ENCODE peak calls at places on chromosomes 6 and 20, in four cellular contexts. G is CD4-positive, alpha-beta T cell; E is choroid plexus epithelial cell; Q is CD8-positive, alpha-beta T cell. H is an unnamed sample.

GRCh38 chr6:151475653-151476523 is 17.9 kb upstream of the CCDC170 start:
- DNase-seq in G (peak), E (peak), Q (peak), H (no peak)

GRCh38 chr6:165762125-165762524 is 99.1 kb upstream of the PDE10A start:
- DNase-seq in G (no peak), E (no peak), Q (no peak), H (no peak)

GRCh38 chr20:35108921-35109320 is 16.3 kb upstream of the TRPC4AP start:
- DNase-seq in G (no peak), E (no peak), Q (no peak), H (no peak)

GRCh38 chr6:35016417-35017221 is 124.5 kb downstream of the TCP11 start:
- DNase-seq in G (no peak), E (peak), Q (no peak), H (no peak)

GRCh38 chr20:12535770-12536169 is 473.0 kb upstream of the SPTLC3 start:
- DNase-seq in G (no peak), E (no peak), Q (no peak), H (no peak)

GRCh38 chr6:112040933-112041332 is 13.0 kb upstream of the CCN6 start:
- DNase-seq in G (no peak), E (no peak), Q (no peak), H (no peak)

GRCh38 chr6:47646689-47647088 is 51.7 kb upstream of the ADGRF4 start:
- DNase-seq in G (no peak), E (no peak), Q (no peak), H (no peak)

GRCh38 chr20:61882716-61883615 is 182.7 kb downstream of the TAF4 start:
- DNase-seq in G (no peak), E (no peak), Q (no peak), H (no peak)

GRCh38 chr6:11217360-11218076 is 14.9 kb downstream of the NEDD9 start:
- DNase-seq in G (no peak), E (no peak), Q (no peak), H (no peak)

GRCh38 chr6:151209071-151209831 is 30.5 kb upstream of the AKAP12 start:
- DNase-seq in G (no peak), E (peak), Q (no peak), H (no peak)

GRCh38 chr6:46940433-46941226 is 18.9 kb upstream of the ADGRF5 start:
- DNase-seq in G (no peak), E (no peak), Q (no peak), H (no peak)

GRCh38 chr6:44030812-44031454 is 96.3 kb downstream of the MRPL14 start:
- DNase-seq in G (no peak), E (no peak), Q (no peak), H (no peak)

GRCh38 chr6:31945507-31946369 is at the start of gene CFB:
- DNase-seq in G (no peak), E (peak), Q (no peak), H (no peak)

GRCh38 chr6:146874278-146875018 is 275.7 kb downstream of the ADGB start:
- DNase-seq in G (no peak), E (no peak), Q (no peak), H (no peak)

GRCh38 chr20:4601630-4602296 is 119.9 kb upstream of the PRND start:
- DNase-seq in G (no peak), E (no peak), Q (no peak), H (no peak)

GRCh38 chr6:37021356-37022129 is 16.1 kb downstream of the FGD2 start:
- DNase-seq in G (peak), E (peak), Q (peak), H (no peak)

GRCh38 chr6:94651239-94651638 is 926.1 kb upstream of the MANEA start:
- DNase-seq in G (no peak), E (no peak), Q (no peak), H (no peak)

GRCh38 chr20:51656726-51657260 is 111.4 kb downstream of the ATP9A start:
- DNase-seq in G (no peak), E (no peak), Q (no peak), H (no peak)

GRCh38 chr20:14477125-14477524 is 139.7 kb upstream of the FLRT3 start:
- DNase-seq in G (no peak), E (peak), Q (no peak), H (no peak)

GRCh38 chr6:31834367-31834703 is 6.8 kb downstream of the HSPA1B start:
- DNase-seq in G (no peak), E (peak), Q (peak), H (peak)

GRCh38 chr6:93550551-93551276 is 131.4 kb upstream of the EPHA7 start:
- DNase-seq in G (no peak), E (no peak), Q (no peak), H (no peak)

GRCh38 chr6:129434091-129434490 is 275.9 kb downstream of the ARHGAP18 start:
- DNase-seq in G (no peak), E (no peak), Q (no peak), H (no peak)

GRCh38 chr20:46023148-46023484 is 5.9 kb upstream of the SLC12A5 start:
- DNase-seq in G (no peak), E (no peak), Q (no peak), H (no peak)

GRCh38 chr6:11389977-11390376 is 147.6 kb upstream of the TMEM170B start:
- DNase-seq in G (no peak), E (no peak), Q (no peak), H (no peak)

GRCh38 chr6:29589423-29590048 is 4.6 kb downstream of the OR2H2 start:
- DNase-seq in G (peak), E (peak), Q (peak), H (no peak)

GRCh38 chr6:53922571-53922981 is 127.8 kb downstream of the LRRC1 start:
- DNase-seq in G (no peak), E (peak), Q (no peak), H (no peak)

GRCh38 chr6:170184324-170184723 is 106.6 kb downstream of the DLL1 start:
- DNase-seq in G (no peak), E (no peak), Q (no peak), H (no peak)

GRCh38 chr6:135037541-135037940 is 17.1 kb downstream of the HBS1L start:
- DNase-seq in G (no peak), E (no peak), Q (no peak), H (no peak)

GRCh38 chr6:50145125-50145524 is 95.4 kb upstream of the DEFB112 start:
- DNase-seq in G (no peak), E (peak), Q (no peak), H (no peak)

DNA sequence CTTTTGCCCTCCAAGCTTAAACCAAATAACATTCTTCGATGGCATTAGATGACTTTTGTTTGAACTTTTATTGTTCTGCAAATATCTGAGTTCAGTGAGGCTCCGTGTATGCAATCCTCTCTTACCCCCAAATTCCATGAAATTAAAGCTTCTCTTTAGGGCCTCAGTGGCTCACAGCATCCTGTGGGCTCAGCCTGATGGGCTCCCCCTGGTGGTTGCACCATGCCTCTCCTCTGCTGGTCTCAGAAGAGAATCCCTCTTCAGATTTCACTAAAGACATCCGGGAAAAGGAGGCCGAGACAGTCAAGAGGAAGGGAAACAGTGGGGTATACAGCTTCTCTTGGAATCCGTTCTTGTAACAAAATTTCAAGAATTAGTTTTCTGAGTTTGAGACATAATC is 331.6 kb upstream of the NT5E start:
- DNase-seq in G (no peak), E (no peak), Q (no peak), H (no peak)
- TF ChIP-seq CTCF in G (no peak), E (peak), Q (no peak), H (no peak)

DNA sequence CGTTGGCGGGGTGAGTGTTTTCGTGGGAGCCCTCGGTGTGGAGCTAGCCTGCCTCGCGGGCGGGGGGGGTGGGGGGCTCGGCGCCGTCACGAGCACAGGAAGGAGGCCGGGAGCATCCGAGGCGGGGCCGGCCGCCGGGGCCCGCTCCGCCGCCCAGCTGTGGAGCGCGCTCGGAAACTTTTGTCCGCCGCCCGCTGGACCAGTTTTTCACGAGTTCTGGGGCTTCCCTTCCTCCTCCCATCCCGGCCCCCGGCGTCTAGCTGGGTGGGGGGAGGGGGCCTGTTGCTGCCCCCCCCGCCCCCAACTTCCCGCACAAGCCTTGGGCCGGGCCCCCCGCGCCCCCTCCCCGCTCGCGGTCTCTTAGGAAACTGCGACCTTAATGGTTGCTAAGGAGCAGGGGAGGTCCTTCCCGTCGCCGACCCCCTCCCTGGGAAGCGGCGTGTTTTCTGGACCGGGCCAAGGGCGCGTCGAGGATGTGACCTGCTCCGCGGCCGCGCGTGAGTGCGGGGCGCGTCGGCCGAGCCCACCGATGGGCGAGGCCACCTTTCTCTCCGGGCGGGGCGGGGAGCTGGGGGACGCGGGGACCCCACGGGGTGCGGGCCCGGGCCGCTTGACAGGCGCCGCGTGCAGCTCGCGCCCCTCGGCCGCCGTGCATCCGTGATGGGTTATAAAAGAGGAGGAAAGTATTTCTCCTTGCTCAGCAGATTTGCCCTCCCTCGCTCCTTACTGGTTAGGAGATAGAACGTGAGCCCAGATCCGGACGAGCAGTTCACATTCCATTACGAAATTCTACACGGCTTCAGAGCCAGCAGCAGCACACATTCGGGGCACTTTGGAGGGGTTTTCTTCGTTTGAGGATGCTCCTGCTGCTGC is 1.4 kb downstream of the RREB1 start:
- DNase-seq in G (no peak), E (peak), Q (no peak), H (peak)
- TF ChIP-seq CTCF in G (no peak), E (no peak), Q (no peak), H (no peak)

DNA sequence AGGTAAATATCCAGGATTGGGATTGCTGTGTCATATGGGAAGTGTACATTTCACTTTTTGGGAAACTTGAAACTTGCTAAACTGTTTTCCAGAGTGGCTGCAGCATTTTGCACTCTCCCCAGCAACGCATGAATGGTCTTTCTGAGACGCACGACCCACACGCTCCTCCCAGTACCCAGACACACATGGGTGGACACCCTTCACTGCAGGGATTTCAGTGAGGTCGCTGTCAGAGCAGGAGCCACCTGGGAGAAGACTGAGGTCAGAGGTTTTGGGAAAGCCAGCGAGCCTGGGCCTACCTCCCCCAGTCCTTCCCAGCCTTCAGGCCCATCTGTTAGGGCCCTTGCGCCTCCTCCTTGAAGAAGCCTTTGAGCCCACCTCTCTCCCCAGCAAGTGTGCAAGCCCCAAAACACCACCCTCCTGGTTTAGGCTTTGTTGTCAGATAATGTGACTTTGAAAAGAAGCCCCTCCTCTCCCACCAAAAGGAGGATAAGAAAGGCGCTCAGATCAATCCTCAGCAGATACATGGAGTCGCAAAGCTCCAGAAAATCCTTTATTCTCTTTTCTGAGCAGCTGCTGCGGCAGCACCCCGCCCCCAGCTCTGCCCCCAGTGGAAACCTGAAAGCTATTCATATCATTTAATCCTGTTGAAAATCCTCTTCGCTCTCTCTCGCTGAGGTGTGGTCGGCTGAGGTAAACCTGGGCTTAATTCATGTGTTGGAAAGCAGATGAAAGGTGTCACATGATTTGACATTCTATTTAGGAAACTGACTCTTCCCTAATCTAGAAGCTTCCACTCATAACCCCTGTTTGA is 12.8 kb upstream of the JAG1 start:
- DNase-seq in G (no peak), E (no peak), Q (no peak), H (no peak)
- TF ChIP-seq CTCF in G (no peak), E (no peak), Q (no peak), H (no peak)

GRCh38 chr6:103672169-103672568 is 1187.5 kb downstream of the HACE1 start:
- DNase-seq in G (no peak), E (peak), Q (no peak), H (no peak)
- TF ChIP-seq CTCF in G (no peak), E (no peak), Q (no peak), H (no peak)

GRCh38 chr20:55360895-55361294 is 644.4 kb downstream of the CBLN4 start:
- DNase-seq in G (no peak), E (no peak), Q (no peak), H (no peak)

GRCh38 chr20:55365745-55366144 is 639.6 kb downstream of the CBLN4 start:
- DNase-seq in G (no peak), E (no peak), Q (no peak), H (no peak)
- TF ChIP-seq CTCF in G (no peak), E (no peak), Q (no peak), H (no peak)